ENCODE peak calls at places on chromosomes 12 and 14, in six cellular contexts. V is brain microvascular endothelial cell, L is IMR-90, I is spleen, F is cardiac muscle cell, S is lower lobe of right lung. A is an unnamed sample.
A peak's percentile ranks its signal among the peaks of the same experiment; 100 is the strongest.

GRCh38 chr14:54929556-54929955 is 26.9 kb upstream of the GCH1 start:
- DNase-seq in L (no peak), S (no peak), V (no peak), I (no peak), F (no peak), A (no peak)

GRCh38 chr14:58299665-58300202 is 1.4 kb downstream of the ARID4A start:
- DNase-seq in I (no peak), L (no peak), V (no peak), F (peak; percentile 14), S (no peak), A (no peak)

GRCh38 chr14:69547701-69548348 is 26.8 kb downstream of the CCDC177 start:
- DNase-seq in V (peak; percentile 14), I (no peak), S (no peak), F (peak; percentile 44), L (no peak), A (no peak)

GRCh38 chr14:72433511-72433910 is 460.4 kb downstream of the DPF3 start:
- DNase-seq in S (no peak), L (peak; percentile 59), I (no peak), V (peak; percentile 49), F (peak; percentile 13), A (no peak)

GRCh38 chr12:66409195-66409871 is 107.0 kb downstream of the HELB start:
- DNase-seq in S (no peak), I (no peak), L (peak; percentile 80), F (peak; percentile 90), V (peak; percentile 66), A (peak; percentile 61)

GRCh38 chr12:6180300-6181051 is 19.7 kb upstream of the CD9 start:
- DNase-seq in L (peak; percentile 86), S (peak; percentile 75), I (peak; percentile 88), V (peak; percentile 63), F (peak; percentile 80), A (no peak)

GRCh38 chr12:44174053-44174452 is 338.2 kb downstream of the TMEM117 start:
- DNase-seq in L (no peak), V (no peak), I (no peak), F (no peak), S (no peak), A (no peak)

GRCh38 chr14:83583201-83583600 is 1946.7 kb upstream of the FLRT2 start:
- DNase-seq in I (no peak), F (no peak), S (no peak), V (no peak), L (no peak), A (no peak)

GRCh38 chr12:67241482-67241881 is 27.7 kb upstream of the CAND1 start:
- DNase-seq in V (no peak), F (no peak), L (peak; percentile 38), S (no peak), I (no peak), A (no peak)

GRCh38 chr12:79016181-79016580 is 151.6 kb downstream of the SYT1 start:
- DNase-seq in I (no peak), V (no peak), S (no peak), L (no peak), F (no peak), A (no peak)

GRCh38 chr14:69879175-69880047 is at the start of gene SMOC1:
- DNase-seq in F (peak; percentile 34), S (no peak), V (peak; percentile 46), I (peak; percentile 82), L (peak; percentile 79), A (peak; percentile 47)

GRCh38 chr14:92953526-92953925 is 30.6 kb downstream of the CHGA start:
- DNase-seq in I (no peak), S (no peak), V (no peak), F (no peak), L (no peak), A (no peak)

GRCh38 chr12:95277139-95277538 is 59.5 kb downstream of the VEZT start:
- DNase-seq in S (no peak), V (peak; percentile 65), F (peak; percentile 74), L (peak; percentile 97), I (no peak), A (peak; percentile 88)

GRCh38 chr12:44101470-44101869 is 265.6 kb downstream of the TMEM117 start:
- DNase-seq in V (no peak), L (no peak), F (no peak), I (no peak), S (no peak), A (no peak)

GRCh38 chr12:62605972-62606371 is 139.3 kb downstream of the MON2 start:
- DNase-seq in L (no peak), V (no peak), S (no peak), F (no peak), I (no peak), A (no peak)

GRCh38 chr12:121793836-121794531 is 496 bp upstream of the RHOF start:
- DNase-seq in I (peak; percentile 100), L (peak; percentile 89), F (peak; percentile 94), S (peak; percentile 96), V (peak; percentile 86), A (peak; percentile 77)

GRCh38 chr12:8081228-8081920 is 700 bp upstream of the NECAP1 start:
- DNase-seq in V (no peak), I (no peak), L (no peak), F (no peak), S (no peak), A (no peak)

GRCh38 chr12:60684988-60685655 is 1089.3 kb downstream of the SLC16A7 start:
- DNase-seq in V (no peak), F (no peak), L (no peak), S (no peak), I (no peak), A (no peak)
- TF ChIP-seq CTCF in V (peak; percentile 60), F (no peak), L (no peak), S (no peak), I (no peak), A (no peak)

DNA sequence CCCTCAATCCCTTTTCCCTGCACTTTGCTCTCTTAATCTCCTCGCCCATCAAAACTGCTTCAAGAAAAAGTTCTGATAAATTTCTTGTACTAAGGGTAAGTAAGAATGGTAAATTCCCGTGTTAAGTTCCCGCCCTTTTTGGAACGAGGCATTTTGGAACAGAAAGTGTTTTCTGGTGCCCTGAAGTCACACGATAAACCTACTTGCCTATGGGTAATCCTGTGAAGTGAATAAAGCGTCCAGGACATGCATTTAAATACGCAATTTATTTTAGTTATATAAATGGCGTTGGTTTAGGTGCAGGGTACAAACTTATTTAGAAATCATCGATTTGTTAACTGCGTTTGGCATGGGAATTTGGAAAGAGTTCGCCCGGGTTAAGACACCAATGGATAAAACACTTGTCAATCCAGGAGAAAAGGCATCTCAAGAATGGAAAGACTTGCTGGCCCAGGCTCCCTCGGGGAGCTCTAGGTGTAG is 704 bp upstream of the RAP1B start:
- DNase-seq in S (no peak), V (no peak), I (no peak), L (peak; percentile 30), F (peak; percentile 55), A (no peak)
- H3K27ac ChIP-seq in S (peak overlapping the region; percentile 97), V (peak overlapping the region; percentile 94), I (peak overlapping the region; percentile 94), L (peak overlapping the region; percentile 98), F (peak overlapping the region; percentile 99), A (peak overlapping the region; percentile 95)

GRCh38 chr12:91637789-91638624 is 455.4 kb upstream of the DCN start:
- DNase-seq in I (no peak), F (no peak), L (no peak), V (no peak), S (no peak), A (no peak)
- H3K4me3 ChIP-seq in I (no peak overlapping the region), F (no peak overlapping the region), L (no peak overlapping the region), V (no peak overlapping the region), S (no peak overlapping the region), A (no peak overlapping the region)

GRCh38 chr14:106530423-106531107 is 1004.2 kb downstream of the TMEM121 start:
- DNase-seq in S (no peak), I (no peak), L (no peak), V (no peak), F (no peak), A (no peak)
- TF ChIP-seq CTCF in S (no peak), I (no peak), L (no peak), V (peak; percentile 3), F (no peak), A (no peak)

GRCh38 chr12:46071769-46072624 is 81.6 kb upstream of the SCAF11 start:
- DNase-seq in F (peak; percentile 86), S (peak; percentile 65), L (peak; percentile 71), V (peak; percentile 72), I (peak; percentile 83), A (peak; percentile 30)
- H3K27ac ChIP-seq in F (peak overlapping the region; percentile 54), S (no peak overlapping the region), L (no peak overlapping the region), V (no peak overlapping the region), I (no peak overlapping the region), A (no peak overlapping the region)

GRCh38 chr14:74954232-74954946 is 1.0 kb downstream of the PGF start:
- DNase-seq in F (peak; percentile 16), S (no peak), L (no peak), I (no peak), V (no peak), A (no peak)

GRCh38 chr14:74955229-74955999 is at the start of gene PGF:
- DNase-seq in F (peak; percentile 51), V (no peak), S (peak; percentile 80), I (peak; percentile 89), L (no peak), A (no peak)

GRCh38 chr14:74954947-74955228 is 509 bp downstream of the PGF start:
- DNase-seq in I (no peak), L (no peak), V (no peak), S (no peak), F (peak; percentile 15), A (no peak)

GRCh38 chr14:74956280-74957072 is 1.1 kb upstream of the PGF start:
- DNase-seq in L (no peak), S (no peak), I (no peak), F (no peak), V (no peak), A (no peak)

GRCh38 chr14:74956000-74956279 is 543 bp upstream of the PGF start:
- DNase-seq in L (no peak), V (no peak), I (no peak), S (no peak), F (no peak), A (no peak)
- H3K4me3 ChIP-seq in L (no peak overlapping the region), V (peak overlapping the region; percentile 34), I (no peak overlapping the region), S (peak overlapping the region; percentile 60), F (peak overlapping the region; percentile 32), A (no peak overlapping the region)